ENCODE peak calls at places on chromosomes 6 and 20, in five cellular contexts. H, N, V, G and I are unnamed samples.

GRCh38 chr6:151391021-151391470 is 313 bp downstream of the ZBTB2 start:
- DNase-seq in H (peak; percentile 46), N (no peak), V (peak; percentile 47), G (no peak), I (no peak)

GRCh38 chr20:32522775-32523612 is 62.1 kb downstream of the NOL4L start:
- DNase-seq in H (peak; percentile 66), N (no peak), V (no peak), G (no peak), I (no peak)

GRCh38 chr6:85641522-85641915 is 1.2 kb downstream of the SYNCRIP start:
- DNase-seq in H (no peak), N (no peak), V (no peak), G (no peak), I (no peak)

GRCh38 chr6:87396595-87397392 is 11.0 kb upstream of the CFAP206 start:
- DNase-seq in H (peak; percentile 0), N (peak; percentile 57), V (no peak), G (no peak), I (peak; percentile 21)

GRCh38 chr6:141421378-141421777 is 711.3 kb upstream of the GJE1 start:
- DNase-seq in H (no peak), N (no peak), V (no peak), G (peak; percentile 28), I (no peak)

GRCh38 chr20:59935457-59936185 is 2.2 kb upstream of the SYCP2 start:
- DNase-seq in H (no peak), N (no peak), V (no peak), G (no peak), I (no peak)

GRCh38 chr20:44911264-44911921 is 1.5 kb downstream of the PABPC1L start:
- DNase-seq in H (no peak), N (no peak), V (no peak), G (peak; percentile 95), I (no peak)

GRCh38 chr6:38460216-38460615 is 179.5 kb downstream of the BTBD9 start:
- DNase-seq in H (no peak), N (no peak), V (no peak), G (no peak), I (no peak)